ENCODE peak calls at places on chromosomes 13 and 19, in nine cellular contexts. S is choroid plexus epithelial cell; Y is A549; J is psoas muscle; F is GM13977; P is CD8-positive, alpha-beta T cell; H is GM23338; K is bronchial epithelial cell; Z is activated B cell treated with CpG ODN at 0.5 μM for 24 hours. R is an unnamed sample.

GRCh38 chr13:77239312-77239711 is 87.6 kb downstream of the MYCBP2 start:
- DNase-seq in J (no peak), K (peak), Y (no peak), P (no peak), F (no peak), H (no peak), Z (no peak), S (peak), R (no peak)

GRCh38 chr19:42166336-42166735 is 34.1 kb upstream of the POU2F2 start:
- DNase-seq in S (no peak), H (no peak), Y (no peak), J (no peak), Z (no peak), F (no peak), K (peak), P (no peak), R (no peak)

GRCh38 chr19:35389192-35389861 is 18.5 kb downstream of the GPR42 start:
- DNase-seq in S (no peak), F (no peak), H (no peak), K (no peak), P (no peak), Y (no peak), Z (no peak), J (no peak), R (no peak)

GRCh38 chr13:66849706-66850105 is 380.4 kb downstream of the PCDH9 start:
- DNase-seq in J (no peak), K (no peak), Z (no peak), H (peak), S (no peak), F (no peak), Y (no peak), P (no peak), R (no peak)

GRCh38 chr13:37791699-37792098 is 77.9 kb downstream of the TRPC4 start:
- DNase-seq in H (no peak), F (no peak), S (no peak), Z (no peak), J (no peak), K (no peak), P (no peak), Y (no peak), R (no peak)

GRCh38 chr19:39554701-39555311 is 14.8 kb upstream of the EID2 start:
- DNase-seq in P (no peak), F (no peak), S (no peak), K (no peak), Y (no peak), J (no peak), Z (no peak), H (no peak), R (no peak)

GRCh38 chr13:45119469-45119989 is 781 bp upstream of the GTF2F2 start:
- DNase-seq in Y (no peak), H (no peak), S (peak), Z (peak), P (peak), K (peak), F (peak), J (no peak), R (peak)

GRCh38 chr13:89891416-89891815 is 1456.1 kb upstream of the MIR17HG start:
- DNase-seq in H (no peak), S (no peak), Z (no peak), K (no peak), F (no peak), P (no peak), Y (no peak), J (no peak), R (no peak)

GRCh38 chr19:42197375-42197817 is 20.1 kb downstream of the DEDD2 start:
- DNase-seq in Y (no peak), J (no peak), S (peak), F (no peak), P (no peak), H (peak), Z (no peak), K (no peak), R (no peak)

GRCh38 chr19:13162749-13163608 is 12.8 kb downstream of the IER2 start:
- DNase-seq in Z (peak), J (peak), P (peak), H (peak), K (peak), S (peak), F (peak), Y (no peak), R (peak)

GRCh38 chr13:65410791-65411190 is 1819.3 kb downstream of the PCDH9 start:
- DNase-seq in K (no peak), J (no peak), F (no peak), Y (no peak), Z (no peak), H (no peak), S (no peak), P (no peak), R (no peak)

GRCh38 chr13:105979586-105979985 is 555.9 kb downstream of the EFNB2 start:
- DNase-seq in Z (no peak), J (no peak), K (peak), F (no peak), S (peak), H (no peak), Y (no peak), P (no peak), R (no peak)

GRCh38 chr19:38190061-38190460 is 34.0 kb downstream of the DPF1 start:
- DNase-seq in K (no peak), Z (no peak), Y (no peak), H (no peak), J (no peak), P (no peak), S (no peak), F (no peak), R (no peak)

GRCh38 chr13:39631307-39631706 is 24.2 kb upstream of the COG6 start:
- DNase-seq in H (no peak), S (no peak), P (no peak), J (no peak), Y (no peak), K (no peak), Z (no peak), F (no peak), R (no peak)

GRCh38 chr13:114017028-114017630 is 43.3 kb upstream of the C13orf46 start:
- DNase-seq in Z (no peak), H (peak), S (peak), K (no peak), F (no peak), Y (peak), J (peak), P (no peak), R (no peak)
- TF ChIP-seq CTCF in Z (no peak), H (peak), S (peak), K (no peak), F (no peak), Y (no peak), J (no peak), P (no peak), R (no peak)

GRCh38 chr19:50464348-50464747 is 12.0 kb upstream of the EMC10 start:
- DNase-seq in K (no peak), J (no peak), Z (no peak), F (no peak), H (no peak), P (no peak), S (no peak), Y (no peak), R (no peak)

GRCh38 chr19:50467566-50467965 is 8.7 kb upstream of the EMC10 start:
- DNase-seq in H (no peak), J (no peak), P (no peak), Y (no peak), Z (no peak), F (no peak), S (no peak), K (no peak), R (no peak)

GRCh38 chr19:50465000-50465399 is 11.3 kb upstream of the EMC10 start:
- DNase-seq in F (no peak), H (no peak), J (no peak), Z (no peak), P (no peak), Y (no peak), K (no peak), S (no peak), R (no peak)

GRCh38 chr19:50462970-50463369 is 13.3 kb upstream of the EMC10 start:
- DNase-seq in F (no peak), H (no peak), Z (no peak), K (no peak), J (no peak), S (no peak), P (no peak), Y (no peak), R (no peak)

GRCh38 chr19:50465986-50466771 is 10.1 kb upstream of the EMC10 start:
- DNase-seq in F (no peak), Y (peak), K (no peak), Z (no peak), H (peak), P (no peak), S (no peak), J (peak), R (no peak)
- TF ChIP-seq CTCF in F (no peak), Y (no peak), K (peak), Z (no peak), H (peak), P (no peak), S (peak), J (peak), R (no peak)

DNA sequence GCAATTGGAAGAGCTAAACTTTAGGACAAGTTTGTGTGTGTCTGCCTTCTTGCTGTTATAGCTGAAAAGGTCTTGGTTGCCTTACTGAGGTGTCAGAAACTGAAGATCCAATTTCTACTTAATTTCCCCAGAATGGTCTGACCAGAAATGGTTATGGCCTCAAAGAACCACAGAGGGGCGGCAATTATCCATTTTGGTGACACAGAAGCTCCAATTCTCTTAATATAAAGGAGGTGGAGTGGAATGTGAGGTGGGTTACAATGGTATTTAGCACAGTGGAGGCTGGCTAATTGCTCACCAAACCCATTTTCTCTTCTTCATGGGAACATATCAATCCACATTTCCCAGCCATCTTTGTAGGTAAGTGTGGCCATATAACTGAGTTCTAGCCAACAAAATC is 1157.2 kb downstream of the OLFM4 start:
- DNase-seq in S (no peak), Y (no peak), J (no peak), H (peak), P (no peak), Z (no peak), F (no peak), K (peak), R (no peak)
- TF ChIP-seq CTCF in S (no peak), Y (no peak), J (no peak), H (peak), P (no peak), Z (no peak), F (no peak), K (no peak), R (no peak)

DNA sequence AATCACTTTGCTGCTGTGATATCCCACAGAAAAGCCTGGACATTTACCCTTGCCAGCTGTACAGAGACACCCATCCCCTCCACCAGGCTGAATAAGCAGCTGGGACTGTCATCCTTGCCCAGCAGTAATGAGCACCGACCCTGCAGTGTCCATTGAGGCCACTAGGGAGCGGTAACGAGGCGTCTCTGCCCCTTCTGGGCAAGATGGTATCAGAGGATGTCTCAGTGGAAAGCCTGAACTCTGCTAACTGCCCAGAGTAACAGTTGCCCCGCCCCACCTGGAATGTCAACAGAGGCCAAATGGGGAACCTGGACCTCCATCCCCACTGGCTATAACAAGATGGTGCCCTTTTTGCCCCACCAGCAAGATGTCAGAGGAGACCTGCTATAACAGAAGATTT is 22.8 kb upstream of the CEACAM20 start:
- DNase-seq in J (no peak), K (peak), S (peak), H (peak), Z (no peak), F (peak), Y (peak), P (no peak), R (no peak)
- TF ChIP-seq CTCF in J (peak), K (peak), S (peak), H (peak), Z (no peak), F (peak), Y (peak), P (no peak), R (peak)

DNA sequence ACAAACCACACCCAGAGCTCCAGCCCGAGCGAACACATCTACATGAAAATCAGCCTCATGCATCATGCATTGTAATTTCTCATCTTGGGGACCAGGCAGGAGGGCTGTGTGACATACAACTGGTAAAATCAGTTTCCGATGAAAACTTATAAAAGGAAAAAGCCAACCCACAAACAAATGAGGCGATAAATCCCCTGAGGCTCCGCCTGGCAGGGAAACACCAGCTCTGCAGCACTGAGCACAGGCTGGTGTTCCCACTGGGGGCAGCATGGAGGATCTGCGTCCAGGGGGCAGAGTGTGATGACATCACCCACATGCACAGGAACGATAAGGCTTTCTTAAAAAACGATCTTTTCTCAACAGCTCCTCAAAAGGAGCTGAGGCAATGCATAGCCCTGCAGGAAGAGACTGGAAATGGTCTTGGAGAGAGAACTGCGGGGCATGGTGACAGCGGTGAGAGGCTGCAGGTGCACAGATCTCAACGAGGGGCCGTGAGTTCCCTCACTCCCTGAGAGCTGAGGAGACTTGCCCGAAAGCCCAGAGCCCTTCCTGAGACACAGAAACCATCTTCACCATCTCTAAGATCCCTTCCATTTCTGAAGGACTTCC is 24.6 kb downstream of the SH3GL1 start:
- DNase-seq in H (peak), J (peak), Y (no peak), Z (peak), S (peak), F (peak), P (no peak), K (no peak), R (peak)
- TF ChIP-seq CTCF in H (peak), J (peak), Y (no peak), Z (no peak), S (peak), F (peak), P (no peak), K (peak), R (peak)

DNA sequence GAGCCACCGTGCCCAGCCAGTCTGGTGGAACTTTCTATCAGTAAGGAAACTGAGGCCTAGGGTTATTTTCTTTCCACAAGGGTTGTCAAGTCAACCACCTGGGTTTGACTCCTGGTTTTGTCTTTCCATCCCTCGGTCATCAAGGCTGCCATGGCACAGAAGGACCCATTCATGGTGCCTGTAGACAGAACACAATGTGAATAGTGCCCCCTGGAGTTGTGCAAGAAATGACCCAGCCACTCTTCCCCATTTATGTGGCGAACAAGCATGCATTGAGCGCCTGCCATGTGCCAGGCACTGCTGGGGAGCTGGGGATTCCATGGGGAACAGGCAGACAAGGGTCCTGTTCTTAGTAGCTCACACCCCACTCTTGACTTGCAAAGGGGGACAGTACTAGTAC is 4.1 kb downstream of the SMARCA4 start:
- DNase-seq in P (no peak), S (no peak), Y (no peak), J (no peak), H (no peak), Z (no peak), F (no peak), K (no peak), R (no peak)
- TF ChIP-seq CTCF in P (no peak), S (peak), Y (no peak), J (no peak), H (peak), Z (no peak), F (no peak), K (peak), R (no peak)

GRCh38 chr13:52851153-52851962 is 2.9 kb upstream of the PCDH8 start:
- DNase-seq in K (no peak), F (peak), H (peak), S (peak), Z (no peak), Y (no peak), J (peak), P (no peak), R (peak)

GRCh38 chr13:52849727-52850395 is 1.4 kb upstream of the PCDH8 start:
- DNase-seq in Z (no peak), K (no peak), Y (no peak), H (peak), F (no peak), J (no peak), P (no peak), S (no peak), R (no peak)

GRCh38 chr13:52852444-52852843 is 4.0 kb upstream of the PCDH8 start:
- DNase-seq in Z (no peak), H (no peak), J (no peak), P (no peak), K (no peak), Y (no peak), S (no peak), F (no peak), R (no peak)

GRCh38 chr13:52848455-52849190 is at the start of gene PCDH8:
- DNase-seq in K (no peak), Y (no peak), S (no peak), J (no peak), P (no peak), Z (no peak), F (no peak), H (peak), R (no peak)

DNA sequence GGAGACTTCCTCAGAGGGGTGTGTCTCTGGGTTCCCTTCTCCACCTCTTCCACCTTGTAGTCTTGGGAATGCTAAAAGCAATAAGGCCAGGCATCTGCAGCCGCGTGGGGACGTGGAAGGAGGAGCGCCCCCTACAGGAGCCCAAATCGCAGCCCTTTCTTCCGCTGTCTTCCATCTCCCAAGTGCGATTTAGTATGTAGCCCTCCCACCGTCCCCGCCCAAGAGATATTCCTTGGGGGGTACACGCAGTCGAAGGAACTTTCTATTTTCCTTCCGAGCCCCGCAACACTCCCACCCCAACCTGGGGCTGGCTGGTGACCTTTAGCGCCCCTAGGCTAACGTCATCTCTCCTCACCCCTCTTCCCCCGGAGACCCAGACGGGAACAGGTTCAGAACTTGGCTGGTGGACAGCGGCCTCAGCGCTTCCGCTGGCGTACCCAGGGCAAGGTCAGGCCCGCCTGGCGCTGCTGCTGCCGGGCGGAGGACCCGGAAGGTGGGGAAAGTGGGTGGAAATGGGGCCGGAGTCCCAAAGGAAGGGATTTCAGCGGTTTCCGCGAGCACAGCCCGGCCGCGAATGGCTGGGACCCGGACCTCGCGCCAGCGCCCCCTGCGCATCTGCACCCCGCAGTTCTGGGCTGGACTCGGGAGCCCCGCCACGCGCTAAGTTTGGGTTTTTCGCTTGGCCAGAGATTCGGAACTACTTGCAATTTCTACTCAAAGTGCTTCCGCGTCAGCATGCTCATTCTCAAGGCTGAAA is 2.1 kb upstream of the PCDH8 start:
- DNase-seq in Z (no peak), K (peak), P (no peak), H (peak), J (peak), F (peak), S (peak), Y (peak), R (peak)
- TF ChIP-seq CTCF in Z (no peak), K (no peak), P (no peak), H (peak), J (no peak), F (peak), S (no peak), Y (no peak), R (no peak)

GRCh38 chr13:99027260-99027659 is 49.4 kb upstream of the DOCK9 start:
- DNase-seq in P (no peak), J (no peak), Z (no peak), F (no peak), K (no peak), H (no peak), Y (no peak), S (no peak), R (no peak)

GRCh38 chr13:99031725-99032298 is 53.9 kb upstream of the DOCK9 start:
- DNase-seq in H (no peak), Y (no peak), J (no peak), P (no peak), Z (no peak), F (no peak), K (peak), S (no peak), R (no peak)

GRCh38 chr13:99029576-99029975 is 51.7 kb upstream of the DOCK9 start:
- DNase-seq in Z (no peak), K (no peak), P (no peak), J (no peak), Y (no peak), S (no peak), H (no peak), F (no peak), R (no peak)

GRCh38 chr13:99027661-99028425 is 50.0 kb upstream of the DOCK9 start:
- DNase-seq in K (no peak), S (no peak), J (no peak), H (no peak), Z (no peak), F (no peak), Y (no peak), P (no peak), R (no peak)

DNA sequence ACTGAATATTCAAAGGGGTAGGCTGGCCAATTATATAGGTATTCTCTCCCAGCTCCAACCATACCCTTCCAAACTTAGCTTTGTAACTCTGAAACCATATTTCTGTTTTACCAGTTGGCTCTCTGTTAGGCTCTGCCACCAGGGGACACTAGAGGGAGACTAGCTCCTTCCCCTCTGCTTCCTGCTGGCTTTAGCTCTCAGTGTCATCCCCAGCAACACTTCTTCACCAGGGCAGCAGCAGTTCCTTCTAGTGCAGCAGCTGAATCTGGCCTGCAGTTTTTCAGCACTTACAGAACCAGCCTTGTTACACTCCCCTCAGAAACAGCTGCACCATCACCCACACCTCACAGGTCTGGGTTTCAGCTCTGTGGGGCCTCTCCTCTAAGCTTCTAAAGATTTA is 51.0 kb upstream of the DOCK9 start:
- DNase-seq in S (peak), H (peak), P (peak), F (no peak), K (no peak), J (no peak), Y (no peak), Z (no peak), R (no peak)
- TF ChIP-seq CTCF in S (peak), H (peak), P (peak), F (peak), K (peak), J (peak), Y (no peak), Z (no peak), R (peak)

R was measured in GM10248.